ENCODE peak calls at places on chromosomes 4 and X, in six cellular contexts. Z, R, B, J, S and W are unnamed samples.

GRCh38 chr4:158538911-158539310 is 17.2 kb downstream of the RXFP1 start:
- DNase-seq in R (no peak), B (no peak), S (no peak), J (no peak), Z (no peak), W (no peak)

GRCh38 chr4:147777456-147778091 is 45.7 kb downstream of the ARHGAP10 start:
- DNase-seq in Z (no peak), J (no peak), R (no peak), B (no peak), S (no peak), W (no peak)

GRCh38 chr4:113781439-113782040 is 20.0 kb upstream of the CAMK2D start:
- DNase-seq in R (no peak), B (peak; percentile 64), J (no peak), S (no peak), Z (no peak), W (no peak)

GRCh38 chrX:152658302-152658701 is 20.6 kb downstream of the GABRQ start:
- DNase-seq in J (no peak), B (no peak), Z (no peak), S (no peak), R (no peak), W (no peak)

GRCh38 chrX:139905743-139906142 is 27.1 kb downstream of the ATP11C start:
- DNase-seq in R (no peak), Z (no peak), S (no peak), J (no peak), B (no peak), W (no peak)

GRCh38 chr4:39446842-39447573 is 11.7 kb downstream of the RPL9 start:
- DNase-seq in S (peak; percentile 80), R (no peak), B (peak; percentile 76), Z (peak; percentile 26), J (peak; percentile 35), W (no peak)

GRCh38 chr4:153244969-153245368 is 40.7 kb downstream of the TRIM2 start:
- DNase-seq in Z (no peak), J (no peak), S (no peak), R (no peak), B (no peak), W (no peak)

GRCh38 chrX:97743014-97743413 is 859.3 kb downstream of the RPA4 start:
- DNase-seq in B (no peak), J (no peak), R (no peak), Z (peak; percentile 6), S (no peak), W (no peak)

GRCh38 chrX:68286076-68286475 is 147.2 kb downstream of the OPHN1 start:
- DNase-seq in Z (no peak), R (no peak), B (no peak), J (no peak), S (no peak), W (no peak)

GRCh38 chrX:145213504-145213903 is 33.8 kb upstream of the SPANXN1 start:
- DNase-seq in Z (no peak), J (no peak), S (no peak), R (no peak), B (no peak), W (no peak)

GRCh38 chrX:50066318-50066937 is 134.4 kb downstream of the AKAP4 start:
- DNase-seq in S (no peak), Z (no peak), B (no peak), R (no peak), J (no peak), W (no peak)

GRCh38 chr4:179112441-179113170 is 1670.4 kb upstream of the AGA start:
- DNase-seq in S (no peak), J (no peak), Z (no peak), B (no peak), R (no peak), W (no peak)

GRCh38 chr4:90837241-90837640 is 710.0 kb downstream of the CCSER1 start:
- DNase-seq in J (no peak), R (no peak), S (no peak), Z (no peak), B (peak; percentile 17), W (no peak)

GRCh38 chrX:155293771-155294170 is 29.5 kb upstream of the RAB39B start:
- DNase-seq in Z (no peak), J (no peak), S (no peak), R (no peak), B (no peak), W (no peak)

GRCh38 chr4:105619193-105619931 is 66.9 kb downstream of the ARHGEF38 start:
- DNase-seq in S (peak; percentile 83), R (no peak), Z (no peak), B (peak; percentile 67), J (no peak), W (no peak)

GRCh38 chrX:25519258-25519657 is 503.5 kb upstream of the ARX start:
- DNase-seq in S (no peak), Z (no peak), B (no peak), J (no peak), R (no peak), W (no peak)

GRCh38 chrX:88135735-88136134 is 611.3 kb upstream of the CPXCR1 start:
- DNase-seq in B (no peak), Z (no peak), J (no peak), R (no peak), S (no peak), W (no peak)

GRCh38 chrX:10579018-10579752 is 41.2 kb downstream of the MID1 start:
- DNase-seq in R (no peak), B (peak; percentile 62), S (no peak), J (no peak), Z (no peak), W (no peak)

GRCh38 chr4:7371122-7371941 is 63.4 kb downstream of the PSAPL1 start:
- DNase-seq in R (no peak), B (peak; percentile 26), S (no peak), J (no peak), Z (no peak), W (no peak)

GRCh38 chr4:36152712-36153111 is 91.6 kb downstream of the ARAP2 start:
- DNase-seq in S (no peak), B (no peak), Z (no peak), J (no peak), R (no peak), W (no peak)

GRCh38 chr4:142696334-142697122 is 149.6 kb downstream of the INPP4B start:
- DNase-seq in Z (no peak), J (no peak), B (no peak), S (no peak), R (no peak), W (no peak)

GRCh38 chrX:118847676-118848075 is 24.1 kb downstream of the ZCCHC12 start:
- DNase-seq in S (no peak), J (no peak), Z (no peak), B (peak; percentile 68), R (peak; percentile 2), W (no peak)

GRCh38 chr4:184104419-184105101 is 113.1 kb downstream of the ENPP6 start:
- DNase-seq in S (no peak), R (no peak), B (no peak), J (no peak), Z (no peak), W (no peak)

GRCh38 chrX:5976332-5976731 is 252.3 kb downstream of the NLGN4X start:
- DNase-seq in Z (no peak), R (no peak), B (no peak), S (no peak), J (no peak), W (no peak)

GRCh38 chrX:152170621-152171020 is 32.2 kb upstream of the MAGEA10 start:
- DNase-seq in J (no peak), B (no peak), Z (no peak), S (no peak), R (no peak), W (no peak)

GRCh38 chr4:175380841-175381240 is 431.2 kb downstream of the GPM6A start:
- DNase-seq in R (no peak), Z (no peak), J (no peak), B (no peak), S (no peak), W (no peak)

GRCh38 chr4:67575889-67576329 is 17.4 kb downstream of the STAP1 start:
- DNase-seq in Z (no peak), B (no peak), S (no peak), R (no peak), J (no peak), W (no peak)

GRCh38 chrX:30161043-30161442 is 54.3 kb upstream of the MAGEB2 start:
- DNase-seq in Z (no peak), S (no peak), J (no peak), R (no peak), B (no peak), W (no peak)

GRCh38 chr4:18318682-18319410 is 297.3 kb upstream of the LCORL start:
- DNase-seq in J (no peak), S (peak; percentile 61), B (peak; percentile 80), Z (no peak), R (no peak), W (no peak)

GRCh38 chr4:52051213-52051614 is at the start of gene SPATA18:
- DNase-seq in S (peak; percentile 52), Z (no peak), R (no peak), J (no peak), B (peak; percentile 15), W (no peak)